ENCODE peak calls at places on chromosomes 7 and 10, in seven cellular contexts. Y is H1, J is HCT116, L is K562, M is HepG2, A is SK-N-SH, T is GM12878. S is an unnamed sample.

GRCh38 chr7:93921607-93922446 is at the start of gene GNG11:
- DNase-seq in T (no peak), A (peak), J (no peak), L (peak), Y (peak), M (no peak), S (no peak)

GRCh38 chr10:70331486-70332268 is 47.9 kb upstream of the NPFFR1 start:
- DNase-seq in T (peak), M (peak), L (peak), Y (no peak), A (peak), J (peak), S (peak)

GRCh38 chr10:112872728-112873127 is 77.3 kb upstream of the TCF7L2 start:
- DNase-seq in J (peak), T (no peak), M (no peak), L (no peak), Y (no peak), A (no peak), S (no peak)

GRCh38 chr10:88131561-88132139 is 268.2 kb downstream of the PTEN start:
- DNase-seq in J (no peak), A (no peak), Y (no peak), L (no peak), M (no peak), T (no peak), S (no peak)

GRCh38 chr7:19982841-19983835 is 209.7 kb upstream of the TMEM196 start:
- DNase-seq in A (no peak), L (peak), M (peak), Y (no peak), T (peak), J (peak), S (no peak)

GRCh38 chr7:105204953-105205352 is 183.8 kb downstream of the SRPK2 start:
- DNase-seq in T (no peak), Y (no peak), M (no peak), J (no peak), A (no peak), L (no peak), S (no peak)

GRCh38 chr7:74655785-74656420 is 1.6 kb upstream of the GTF2I start:
- DNase-seq in T (no peak), M (no peak), L (peak), J (no peak), Y (no peak), A (peak), S (no peak)

GRCh38 chr10:44993922-44994751 is 6.6 kb upstream of the ZNF22 start:
- DNase-seq in Y (no peak), T (no peak), A (no peak), J (no peak), M (peak), L (no peak), S (no peak)

GRCh38 chr10:13741438-13741837 is 154.7 kb downstream of the PRPF18 start:
- DNase-seq in M (no peak), A (no peak), Y (no peak), L (no peak), J (no peak), T (no peak), S (no peak)

GRCh38 chr7:47380325-47381131 is 201.4 kb downstream of the TNS3 start:
- DNase-seq in M (peak), A (no peak), J (no peak), Y (no peak), T (no peak), L (peak), S (no peak)

GRCh38 chr10:93577565-93577964 is 11.1 kb downstream of the FFAR4 start:
- DNase-seq in J (no peak), Y (no peak), A (no peak), L (no peak), M (no peak), T (no peak), S (no peak)

GRCh38 chr10:93570383-93570782 is 3.9 kb downstream of the FFAR4 start:
- DNase-seq in L (no peak), A (no peak), M (no peak), Y (no peak), T (no peak), J (no peak), S (no peak)

GRCh38 chr10:93576888-93577287 is 10.4 kb downstream of the FFAR4 start:
- DNase-seq in Y (no peak), T (no peak), A (no peak), L (no peak), M (no peak), J (no peak), S (no peak)

GRCh38 chr10:93572606-93573005 is 6.1 kb downstream of the FFAR4 start:
- DNase-seq in Y (no peak), M (no peak), L (no peak), T (no peak), A (no peak), J (no peak), S (no peak)

DNA sequence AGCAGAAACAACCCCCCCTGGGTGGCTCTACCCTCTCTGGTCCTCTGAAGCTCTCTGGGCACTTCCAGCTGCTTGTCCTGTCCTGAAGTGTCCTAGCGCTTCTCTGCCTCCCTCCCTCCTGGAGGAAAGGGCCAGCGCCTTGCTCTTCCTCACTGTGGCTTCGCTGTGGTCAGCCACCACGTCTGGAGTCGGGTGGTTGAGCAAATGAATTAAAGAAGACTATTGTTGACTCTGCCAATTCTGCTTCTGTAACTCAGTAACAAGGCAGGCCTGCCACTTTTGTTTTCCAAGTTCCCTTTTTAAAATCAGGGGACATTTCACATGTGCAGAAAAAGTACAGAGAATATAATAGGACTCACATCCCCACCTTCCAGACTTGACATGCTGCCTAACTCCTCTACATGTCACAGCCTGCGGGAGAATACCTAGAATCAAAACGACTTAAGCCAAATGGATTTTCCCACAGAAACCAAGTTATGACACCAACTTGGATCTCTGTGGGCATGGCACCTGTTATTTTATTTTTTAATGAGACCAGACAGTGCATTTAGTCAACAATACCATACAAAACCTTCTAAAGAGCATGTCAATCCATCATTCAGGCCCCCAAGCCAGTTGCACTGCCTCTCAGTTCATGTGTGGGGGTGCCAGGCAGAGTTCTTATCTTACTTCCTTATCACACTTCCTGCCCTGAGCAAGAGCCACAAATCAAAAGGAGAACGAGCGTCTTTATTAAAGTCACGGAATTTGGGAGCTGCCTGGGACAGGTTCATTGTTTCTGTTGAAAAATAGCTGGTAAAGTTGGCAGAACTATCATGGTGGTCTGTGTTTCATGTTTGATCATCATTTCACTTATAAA is 6.8 kb downstream of the FFAR4 start:
- DNase-seq in T (no peak), L (no peak), A (no peak), J (no peak), M (no peak), Y (no peak), S (no peak)
- TF ChIP-seq JUND in T (no peak), L (no peak), A (no peak), J (no peak), M (no peak), Y (no peak), S (no peak)

GRCh38 chr10:62635127-62635526 is 169.4 kb upstream of the ADO start:
- DNase-seq in Y (no peak), L (no peak), J (no peak), T (no peak), M (no peak), A (no peak), S (no peak)

GRCh38 chr10:62627985-62628384 is 176.5 kb upstream of the ADO start:
- DNase-seq in J (no peak), A (no peak), M (no peak), Y (no peak), L (no peak), T (no peak), S (no peak)

GRCh38 chr10:62636825-62637248 is 167.7 kb upstream of the ADO start:
- DNase-seq in Y (no peak), L (no peak), J (no peak), A (no peak), T (no peak), M (no peak), S (no peak)

GRCh38 chr10:62633976-62634375 is 170.5 kb upstream of the ADO start:
- DNase-seq in A (no peak), T (no peak), L (no peak), Y (no peak), J (no peak), M (no peak), S (no peak)

GRCh38 chr10:62632071-62632809 is 172.3 kb upstream of the ADO start:
- DNase-seq in A (no peak), L (no peak), J (no peak), M (no peak), T (peak), Y (no peak), S (no peak)
- TF ChIP-seq JUND in A (no peak), L (no peak), J (no peak), M (no peak), T (no peak), Y (no peak), S (no peak)

DNA sequence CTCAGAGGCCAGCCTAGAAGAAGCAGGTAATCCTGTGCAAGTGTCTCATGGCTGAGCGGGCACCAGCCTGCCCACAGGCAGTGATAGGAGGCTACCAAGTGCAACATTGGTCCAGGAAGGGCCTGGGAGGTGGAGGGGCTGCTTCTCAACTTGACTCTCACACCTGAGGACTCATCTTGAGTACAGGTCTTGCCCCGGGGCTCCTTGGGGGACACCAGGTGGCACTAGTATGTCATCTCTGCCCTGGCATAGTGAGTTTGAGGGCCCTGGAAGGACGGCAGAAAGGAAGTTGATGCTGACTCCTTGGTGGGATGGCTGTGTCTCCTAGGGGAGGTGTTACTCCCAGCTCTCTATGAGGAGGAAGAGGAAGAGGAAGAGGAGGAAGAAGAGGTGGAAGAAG is 2.3 kb downstream of the CCDC136 start:
- DNase-seq in Y (no peak), L (no peak), T (no peak), A (no peak), M (no peak), J (no peak), S (peak)
- TF ChIP-seq JUND in Y (no peak), L (no peak), T (no peak), A (no peak), M (no peak), J (no peak), S (no peak)

GRCh38 chr10:116287906-116288501 is 15.0 kb upstream of the GFRA1 start:
- DNase-seq in L (peak), A (peak), Y (no peak), J (peak), T (no peak), M (peak), S (peak)
- TF ChIP-seq JUND in L (no peak), A (no peak), Y (no peak), J (no peak), T (no peak), M (no peak), S (no peak)

GRCh38 chr7:2444476-2444875 is 31.7 kb downstream of the GRIFIN start:
- DNase-seq in Y (no peak), J (no peak), A (no peak), M (no peak), T (no peak), L (no peak), S (no peak)
- TF ChIP-seq JUND in Y (no peak), J (no peak), A (no peak), M (no peak), T (no peak), L (no peak), S (no peak)

GRCh38 chr7:76069238-76069638 is 21.3 kb downstream of the MDH2 start:
- DNase-seq in T (no peak), L (peak), J (peak), M (no peak), Y (peak), A (peak), S (no peak)
- TF ChIP-seq JUND in T (no peak), L (no peak), J (no peak), M (no peak), Y (no peak), A (no peak), S (no peak)

GRCh38 chr7:111266613-111267012 is 175.7 kb downstream of the LRRN3 start:
- DNase-seq in Y (no peak), M (peak), T (no peak), J (no peak), A (no peak), L (no peak), S (no peak)
- TF ChIP-seq JUND in Y (peak), M (no peak), T (no peak), J (no peak), A (no peak), L (no peak), S (no peak)

GRCh38 chr10:79382491-79382941 is 35.2 kb downstream of the PPIF start:
- DNase-seq in J (no peak), Y (no peak), A (no peak), L (no peak), M (no peak), T (no peak), S (no peak)

GRCh38 chr10:79379512-79380124 is 32.3 kb downstream of the PPIF start:
- DNase-seq in J (no peak), L (no peak), Y (no peak), M (no peak), T (no peak), A (no peak), S (no peak)

GRCh38 chr10:79380918-79381775 is 33.9 kb downstream of the PPIF start:
- DNase-seq in J (no peak), Y (no peak), M (no peak), T (no peak), L (no peak), A (no peak), S (no peak)

GRCh38 chr10:79380125-79380917 is 33.1 kb downstream of the PPIF start:
- DNase-seq in J (no peak), L (no peak), T (no peak), Y (no peak), M (peak), A (no peak), S (peak)

GRCh38 chr10:79381804-79382221 is 34.5 kb downstream of the PPIF start:
- DNase-seq in Y (no peak), A (no peak), M (peak), L (no peak), T (no peak), J (no peak), S (no peak)
- TF ChIP-seq JUND in Y (no peak), A (no peak), M (no peak), L (no peak), T (no peak), J (no peak), S (no peak)

DNA sequence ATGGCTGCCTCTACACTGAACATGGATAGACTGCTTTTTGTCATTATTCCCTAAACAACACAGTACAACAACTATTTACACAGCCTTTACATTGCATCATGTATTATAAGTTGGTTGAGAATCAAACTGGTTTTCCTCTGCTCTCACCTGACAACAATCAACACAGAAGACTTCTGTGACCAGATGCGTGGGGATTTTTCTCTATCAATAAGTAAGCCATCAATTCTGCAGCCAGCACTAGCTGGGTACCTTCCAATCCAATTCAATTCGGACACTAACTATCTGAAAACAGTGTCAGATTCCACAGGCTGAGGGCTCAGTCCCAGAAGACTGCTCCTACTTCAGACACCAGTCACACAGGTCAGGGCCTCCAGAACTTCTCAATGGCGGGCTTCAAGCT is 36.5 kb upstream of the ASL start:
- DNase-seq in Y (no peak), T (peak), A (no peak), L (no peak), M (no peak), J (no peak), S (no peak)
- TF ChIP-seq JUND in Y (no peak), T (no peak), A (no peak), L (no peak), M (no peak), J (no peak), S (no peak)

DNA sequence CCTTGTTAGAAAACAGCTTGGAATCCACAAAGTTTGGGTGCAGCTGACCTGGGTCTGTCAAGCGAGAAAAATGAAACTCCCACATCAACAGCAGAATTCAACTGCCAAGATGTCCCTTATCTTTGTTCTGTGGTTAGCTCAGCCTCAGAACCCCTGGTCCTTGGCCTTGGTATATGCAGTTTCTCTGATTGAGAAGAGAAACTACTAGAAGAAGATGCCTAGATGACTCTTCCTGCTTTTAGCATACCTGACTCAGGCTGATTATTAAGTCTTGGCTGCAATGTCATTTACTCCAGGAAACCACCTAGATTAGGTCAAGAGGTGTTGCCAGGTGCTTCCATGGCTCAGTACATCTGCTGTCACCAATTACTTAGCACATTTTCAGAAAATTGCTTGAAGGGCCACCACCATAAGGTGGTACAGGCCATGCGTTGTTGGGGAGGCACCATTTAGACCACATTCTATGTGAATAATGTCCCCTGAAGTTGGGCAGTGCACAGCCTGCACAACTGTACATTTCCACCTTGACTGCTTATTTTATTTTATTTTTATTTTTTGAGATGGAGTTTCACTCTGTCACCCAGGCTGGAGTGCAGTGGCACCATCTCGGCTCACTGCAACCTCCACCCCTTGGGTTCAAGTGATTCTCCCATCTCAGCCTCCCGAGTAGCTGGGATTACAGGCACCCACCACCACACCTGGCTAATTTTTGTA is 59.4 kb upstream of the ZNF438 start:
- DNase-seq in A (no peak), M (no peak), J (no peak), Y (no peak), T (peak), L (peak), S (no peak)
- TF ChIP-seq JUND in A (no peak), M (no peak), J (no peak), Y (no peak), T (no peak), L (no peak), S (no peak)